ENCODE peak calls at places on chromosomes 11 and 22, in ten cellular contexts. One of them, this sample, is unnamed.

GRCh38 chr11:78039919-78040671 is 17.0 kb upstream of the KCTD14 start:
- DNase-seq in PC-3: peak
- DNase-seq in brain microvascular endothelial cell: peak
- DNase-seq in right atrium auricular region: peak
- DNase-seq in fibroblast of lung: peak
- DNase-seq in spleen: peak
- DNase-seq in pancreas: peak
- DNase-seq in cardiac muscle cell: peak
- DNase-seq in astrocyte of the spinal cord: peak
- DNase-seq in Caco-2: no peak
- DNase-seq in this sample: no peak

GRCh38 chr22:21755855-21756284 is 20.3 kb upstream of the YPEL1 start:
- DNase-seq in PC-3: peak
- DNase-seq in brain microvascular endothelial cell: peak
- DNase-seq in right atrium auricular region: no peak
- DNase-seq in fibroblast of lung: peak
- DNase-seq in spleen: no peak
- DNase-seq in pancreas: no peak
- DNase-seq in cardiac muscle cell: no peak
- DNase-seq in astrocyte of the spinal cord: peak
- DNase-seq in Caco-2: no peak
- DNase-seq in this sample: no peak

GRCh38 chr11:112620621-112621394 is 340.4 kb upstream of the NCAM1 start:
- DNase-seq in PC-3: peak
- DNase-seq in brain microvascular endothelial cell: no peak
- DNase-seq in right atrium auricular region: no peak
- DNase-seq in fibroblast of lung: peak
- DNase-seq in spleen: no peak
- DNase-seq in pancreas: no peak
- DNase-seq in cardiac muscle cell: no peak
- DNase-seq in astrocyte of the spinal cord: peak
- DNase-seq in Caco-2: peak
- DNase-seq in this sample: no peak

GRCh38 chr11:73577496-73577917 is 20.4 kb downstream of the FAM168A start:
- DNase-seq in PC-3: no peak
- DNase-seq in brain microvascular endothelial cell: no peak
- DNase-seq in right atrium auricular region: no peak
- DNase-seq in fibroblast of lung: peak
- DNase-seq in spleen: no peak
- DNase-seq in pancreas: no peak
- DNase-seq in cardiac muscle cell: no peak
- DNase-seq in astrocyte of the spinal cord: peak
- DNase-seq in Caco-2: no peak
- DNase-seq in this sample: no peak

GRCh38 chr11:120590472-120590871 is 78.9 kb downstream of the GRIK4 start:
- DNase-seq in PC-3: no peak
- DNase-seq in brain microvascular endothelial cell: no peak
- DNase-seq in right atrium auricular region: no peak
- DNase-seq in fibroblast of lung: peak
- DNase-seq in spleen: peak
- DNase-seq in pancreas: no peak
- DNase-seq in cardiac muscle cell: no peak
- DNase-seq in astrocyte of the spinal cord: no peak
- DNase-seq in Caco-2: no peak
- DNase-seq in this sample: no peak

GRCh38 chr11:47317078-47317828 is 35.2 kb downstream of the MYBPC3 start:
- DNase-seq in PC-3: no peak
- DNase-seq in brain microvascular endothelial cell: no peak
- DNase-seq in right atrium auricular region: no peak
- DNase-seq in fibroblast of lung: no peak
- DNase-seq in spleen: no peak
- DNase-seq in pancreas: no peak
- DNase-seq in cardiac muscle cell: no peak
- DNase-seq in astrocyte of the spinal cord: no peak
- DNase-seq in Caco-2: no peak
- DNase-seq in this sample: no peak

GRCh38 chr11:102591160-102591718 is 33.9 kb downstream of the MMP20 start:
- DNase-seq in PC-3: no peak
- DNase-seq in brain microvascular endothelial cell: no peak
- DNase-seq in right atrium auricular region: no peak
- DNase-seq in fibroblast of lung: no peak
- DNase-seq in spleen: no peak
- DNase-seq in pancreas: no peak
- DNase-seq in cardiac muscle cell: no peak
- DNase-seq in astrocyte of the spinal cord: no peak
- DNase-seq in Caco-2: no peak
- DNase-seq in this sample: no peak

GRCh38 chr11:93525601-93526000 is 17.6 kb downstream of the SMCO4 start:
- DNase-seq in PC-3: no peak
- DNase-seq in brain microvascular endothelial cell: peak
- DNase-seq in right atrium auricular region: peak
- DNase-seq in fibroblast of lung: peak
- DNase-seq in spleen: no peak
- DNase-seq in pancreas: no peak
- DNase-seq in cardiac muscle cell: no peak
- DNase-seq in astrocyte of the spinal cord: peak
- DNase-seq in Caco-2: no peak
- DNase-seq in this sample: no peak

GRCh38 chr11:60924110-60924905 is at the start of gene TMEM132A:
- DNase-seq in PC-3: peak
- DNase-seq in brain microvascular endothelial cell: peak
- DNase-seq in right atrium auricular region: no peak
- DNase-seq in fibroblast of lung: peak
- DNase-seq in spleen: peak
- DNase-seq in pancreas: peak
- DNase-seq in cardiac muscle cell: peak
- DNase-seq in astrocyte of the spinal cord: peak
- DNase-seq in Caco-2: peak
- DNase-seq in this sample: peak

GRCh38 chr11:10648896-10649295 is 44.7 kb downstream of the IRAG1 start:
- DNase-seq in PC-3: no peak
- DNase-seq in brain microvascular endothelial cell: no peak
- DNase-seq in right atrium auricular region: no peak
- DNase-seq in fibroblast of lung: no peak
- DNase-seq in spleen: no peak
- DNase-seq in pancreas: no peak
- DNase-seq in cardiac muscle cell: no peak
- DNase-seq in astrocyte of the spinal cord: no peak
- DNase-seq in Caco-2: no peak
- DNase-seq in this sample: no peak

GRCh38 chr11:22510741-22511140 is 114.9 kb downstream of the FANCF start:
- DNase-seq in PC-3: peak
- DNase-seq in brain microvascular endothelial cell: no peak
- DNase-seq in right atrium auricular region: no peak
- DNase-seq in fibroblast of lung: peak
- DNase-seq in spleen: no peak
- DNase-seq in pancreas: no peak
- DNase-seq in cardiac muscle cell: no peak
- DNase-seq in astrocyte of the spinal cord: peak
- DNase-seq in Caco-2: no peak
- DNase-seq in this sample: no peak

GRCh38 chr11:76955459-76956114 is 78.6 kb upstream of the B3GNT6 start:
- DNase-seq in PC-3: no peak
- DNase-seq in brain microvascular endothelial cell: no peak
- DNase-seq in right atrium auricular region: no peak
- DNase-seq in fibroblast of lung: no peak
- DNase-seq in spleen: no peak
- DNase-seq in pancreas: no peak
- DNase-seq in cardiac muscle cell: no peak
- DNase-seq in astrocyte of the spinal cord: no peak
- DNase-seq in Caco-2: no peak
- DNase-seq in this sample: no peak

GRCh38 chr11:118447423-118447822 is 11.1 kb downstream of the KMT2A start:
- DNase-seq in PC-3: no peak
- DNase-seq in brain microvascular endothelial cell: no peak
- DNase-seq in right atrium auricular region: no peak
- DNase-seq in fibroblast of lung: no peak
- DNase-seq in spleen: no peak
- DNase-seq in pancreas: no peak
- DNase-seq in cardiac muscle cell: no peak
- DNase-seq in astrocyte of the spinal cord: no peak
- DNase-seq in Caco-2: no peak
- DNase-seq in this sample: no peak

GRCh38 chr22:28955817-28956216 is 72.4 kb downstream of the ZNRF3 start:
- DNase-seq in PC-3: no peak
- DNase-seq in brain microvascular endothelial cell: no peak
- DNase-seq in right atrium auricular region: no peak
- DNase-seq in fibroblast of lung: peak
- DNase-seq in spleen: no peak
- DNase-seq in pancreas: no peak
- DNase-seq in cardiac muscle cell: no peak
- DNase-seq in astrocyte of the spinal cord: no peak
- DNase-seq in Caco-2: no peak
- DNase-seq in this sample: no peak

GRCh38 chr11:11178671-11179070 is 174.4 kb downstream of the CSNK2A3 start:
- DNase-seq in PC-3: peak
- DNase-seq in brain microvascular endothelial cell: peak
- DNase-seq in right atrium auricular region: no peak
- DNase-seq in fibroblast of lung: peak
- DNase-seq in spleen: no peak
- DNase-seq in pancreas: no peak
- DNase-seq in cardiac muscle cell: no peak
- DNase-seq in astrocyte of the spinal cord: no peak
- DNase-seq in Caco-2: no peak
- DNase-seq in this sample: no peak

GRCh38 chr11:70430671-70431574 is 32.6 kb downstream of the CTTN start:
- DNase-seq in PC-3: no peak
- DNase-seq in brain microvascular endothelial cell: no peak
- DNase-seq in right atrium auricular region: no peak
- DNase-seq in fibroblast of lung: no peak
- DNase-seq in spleen: no peak
- DNase-seq in pancreas: no peak
- DNase-seq in cardiac muscle cell: no peak
- DNase-seq in astrocyte of the spinal cord: no peak
- DNase-seq in Caco-2: no peak
- DNase-seq in this sample: no peak

GRCh38 chr22:49368976-49369725 is 458.5 kb downstream of the BRD1 start:
- DNase-seq in PC-3: no peak
- DNase-seq in brain microvascular endothelial cell: no peak
- DNase-seq in right atrium auricular region: peak
- DNase-seq in fibroblast of lung: no peak
- DNase-seq in spleen: peak
- DNase-seq in pancreas: no peak
- DNase-seq in cardiac muscle cell: no peak
- DNase-seq in astrocyte of the spinal cord: no peak
- DNase-seq in Caco-2: peak
- DNase-seq in this sample: no peak

GRCh38 chr22:37095113-37095512 is 14.4 kb downstream of the TMPRSS6 start:
- DNase-seq in PC-3: no peak
- DNase-seq in brain microvascular endothelial cell: no peak
- DNase-seq in right atrium auricular region: no peak
- DNase-seq in fibroblast of lung: no peak
- DNase-seq in spleen: no peak
- DNase-seq in pancreas: no peak
- DNase-seq in cardiac muscle cell: no peak
- DNase-seq in astrocyte of the spinal cord: no peak
- DNase-seq in Caco-2: no peak
- DNase-seq in this sample: no peak

GRCh38 chr22:17268501-17269223 is 49.4 kb upstream of the ADA2 start:
- DNase-seq in PC-3: no peak
- DNase-seq in brain microvascular endothelial cell: no peak
- DNase-seq in right atrium auricular region: no peak
- DNase-seq in fibroblast of lung: no peak
- DNase-seq in spleen: no peak
- DNase-seq in pancreas: no peak
- DNase-seq in cardiac muscle cell: no peak
- DNase-seq in astrocyte of the spinal cord: no peak
- DNase-seq in Caco-2: no peak
- DNase-seq in this sample: no peak
- TF ChIP-seq CTCF in PC-3: no peak
- TF ChIP-seq CTCF in brain microvascular endothelial cell: peak
- TF ChIP-seq CTCF in right atrium auricular region: peak
- TF ChIP-seq CTCF in fibroblast of lung: peak
- TF ChIP-seq CTCF in spleen: no peak
- TF ChIP-seq CTCF in pancreas: no peak
- TF ChIP-seq CTCF in cardiac muscle cell: peak
- TF ChIP-seq CTCF in astrocyte of the spinal cord: peak
- TF ChIP-seq CTCF in Caco-2: no peak
- TF ChIP-seq CTCF in this sample: no peak

DNA sequence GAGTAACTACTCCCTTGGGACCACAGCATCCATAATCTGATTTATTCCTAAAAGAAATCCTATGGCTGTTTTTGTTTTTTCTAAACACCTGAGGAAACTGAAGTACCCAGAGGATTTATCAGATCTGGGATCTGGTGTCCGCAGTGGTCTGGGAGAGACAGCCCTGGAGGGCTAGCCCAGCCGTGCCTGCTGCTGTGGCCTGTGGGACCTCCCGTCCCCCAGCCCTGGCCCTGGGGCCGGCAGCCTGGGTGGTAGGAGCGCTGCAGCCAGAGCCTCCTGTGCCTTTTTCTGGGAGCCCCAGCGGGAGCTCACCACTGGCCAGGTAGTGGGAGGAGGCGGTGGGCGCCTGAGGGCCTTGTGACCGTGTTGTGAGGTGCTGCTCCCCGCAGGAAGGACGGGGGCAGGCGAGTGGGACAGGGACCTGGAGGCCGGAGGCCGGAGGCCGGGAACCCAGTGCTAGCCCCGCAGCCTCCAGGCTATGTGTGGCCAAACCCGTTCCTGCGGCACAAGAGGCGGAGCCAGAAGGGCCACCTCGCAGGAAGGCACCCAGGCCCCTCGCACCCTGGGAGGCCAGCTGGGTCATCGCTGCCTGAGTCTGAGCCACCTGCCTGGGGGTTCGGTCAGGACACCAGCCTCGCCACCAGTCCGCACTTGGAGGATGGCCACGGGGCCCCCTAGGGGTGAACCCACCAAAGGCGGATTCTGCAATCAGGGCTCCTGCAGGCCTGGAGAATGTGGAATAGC is 18.2 kb upstream of the C11orf96 start:
- DNase-seq in PC-3: no peak
- DNase-seq in brain microvascular endothelial cell: no peak
- DNase-seq in right atrium auricular region: no peak
- DNase-seq in fibroblast of lung: no peak
- DNase-seq in spleen: no peak
- DNase-seq in pancreas: no peak
- DNase-seq in cardiac muscle cell: no peak
- DNase-seq in astrocyte of the spinal cord: no peak
- DNase-seq in Caco-2: no peak
- DNase-seq in this sample: no peak
- TF ChIP-seq CTCF in PC-3: no peak
- TF ChIP-seq CTCF in brain microvascular endothelial cell: peak
- TF ChIP-seq CTCF in right atrium auricular region: no peak
- TF ChIP-seq CTCF in fibroblast of lung: peak
- TF ChIP-seq CTCF in spleen: no peak
- TF ChIP-seq CTCF in pancreas: no peak
- TF ChIP-seq CTCF in cardiac muscle cell: peak
- TF ChIP-seq CTCF in astrocyte of the spinal cord: peak
- TF ChIP-seq CTCF in Caco-2: no peak
- TF ChIP-seq CTCF in this sample: no peak

GRCh38 chr11:43021466-43021865 is 290.3 kb upstream of the API5 start:
- DNase-seq in PC-3: peak
- DNase-seq in brain microvascular endothelial cell: no peak
- DNase-seq in right atrium auricular region: no peak
- DNase-seq in fibroblast of lung: no peak
- DNase-seq in spleen: no peak
- DNase-seq in pancreas: no peak
- DNase-seq in cardiac muscle cell: peak
- DNase-seq in astrocyte of the spinal cord: no peak
- DNase-seq in Caco-2: peak
- DNase-seq in this sample: no peak
- TF ChIP-seq CTCF in PC-3: peak
- TF ChIP-seq CTCF in brain microvascular endothelial cell: no peak
- TF ChIP-seq CTCF in right atrium auricular region: peak
- TF ChIP-seq CTCF in fibroblast of lung: no peak
- TF ChIP-seq CTCF in spleen: no peak
- TF ChIP-seq CTCF in pancreas: no peak
- TF ChIP-seq CTCF in cardiac muscle cell: no peak
- TF ChIP-seq CTCF in astrocyte of the spinal cord: no peak
- TF ChIP-seq CTCF in Caco-2: peak
- TF ChIP-seq CTCF in this sample: peak

GRCh38 chr11:58216476-58216875 is 4.0 kb downstream of the OR1S1 start:
- DNase-seq in PC-3: no peak
- DNase-seq in brain microvascular endothelial cell: no peak
- DNase-seq in right atrium auricular region: no peak
- DNase-seq in fibroblast of lung: no peak
- DNase-seq in spleen: no peak
- DNase-seq in pancreas: no peak
- DNase-seq in cardiac muscle cell: no peak
- DNase-seq in astrocyte of the spinal cord: no peak
- DNase-seq in Caco-2: no peak
- DNase-seq in this sample: no peak
- TF ChIP-seq CTCF in PC-3: no peak
- TF ChIP-seq CTCF in brain microvascular endothelial cell: no peak
- TF ChIP-seq CTCF in right atrium auricular region: no peak
- TF ChIP-seq CTCF in fibroblast of lung: no peak
- TF ChIP-seq CTCF in spleen: no peak
- TF ChIP-seq CTCF in pancreas: no peak
- TF ChIP-seq CTCF in cardiac muscle cell: no peak
- TF ChIP-seq CTCF in astrocyte of the spinal cord: no peak
- TF ChIP-seq CTCF in Caco-2: no peak
- TF ChIP-seq CTCF in this sample: no peak